ENCODE peak calls at places on chromosomes 12 and 14, in seven cellular contexts. D, N, Q, J, I, X and B are unnamed samples.
A peak's percentile ranks its signal among the peaks of the same experiment; 100 is the strongest.

GRCh38 chr12:14554281-14555008 is 13.2 kb downstream of the PLBD1 start:
- DNase-seq in D (peak; percentile 88), N (peak; percentile 69), Q (no peak), J (peak; percentile 81), I (no peak), X (no peak), B (peak; percentile 81)

GRCh38 chr14:60563113-60563512 is 54.2 kb downstream of the SIX6 start:
- DNase-seq in D (no peak), N (no peak), Q (no peak), J (no peak), I (peak; percentile 74), X (no peak), B (no peak)

GRCh38 chr12:46209914-46210834 is 58.7 kb downstream of the SLC38A1 start:
- DNase-seq in D (peak; percentile 24), N (no peak), Q (no peak), J (peak; percentile 25), I (no peak), X (no peak), B (no peak)

GRCh38 chr12:57692500-57692899 is 1.4 kb upstream of the OS9 start:
- DNase-seq in D (no peak), N (no peak), Q (no peak), J (no peak), I (no peak), X (no peak), B (no peak)

GRCh38 chr14:54177009-54177408 is 219.8 kb upstream of the CDKN3 start:
- DNase-seq in D (no peak), N (no peak), Q (no peak), J (no peak), I (no peak), X (no peak), B (no peak)

GRCh38 chr12:84969226-84969625 is 56.6 kb upstream of the SLC6A15 start:
- DNase-seq in D (no peak), N (no peak), Q (no peak), J (no peak), I (no peak), X (no peak), B (no peak)

GRCh38 chr12:104555650-104556049 is 98.9 kb downstream of the CHST11 start:
- DNase-seq in D (no peak), N (no peak), Q (no peak), J (no peak), I (no peak), X (no peak), B (no peak)

GRCh38 chr12:104115587-104115975 is 22.4 kb downstream of the NFYB start:
- DNase-seq in D (no peak), N (no peak), Q (no peak), J (no peak), I (no peak), X (no peak), B (no peak)

GRCh38 chr12:94427520-94428381 is 31.9 kb downstream of the CEP83 start:
- DNase-seq in D (peak; percentile 52), N (no peak), Q (no peak), J (no peak), I (peak; percentile 82), X (peak; percentile 86), B (no peak)

GRCh38 chr14:24784981-24785380 is 151.0 kb upstream of the GZMB start:
- DNase-seq in D (no peak), N (no peak), Q (no peak), J (no peak), I (no peak), X (no peak), B (no peak)

GRCh38 chr12:65810036-65810435 is 14.2 kb upstream of the HMGA2 start:
- DNase-seq in D (no peak), N (no peak), Q (no peak), J (no peak), I (peak; percentile 37), X (no peak), B (no peak)

GRCh38 chr14:81268016-81268416 is 47.3 kb upstream of the GTF2A1 start:
- DNase-seq in D (no peak), N (no peak), Q (no peak), J (no peak), I (peak; percentile 1), X (no peak), B (no peak)

GRCh38 chr12:79156846-79157463 is 292.4 kb downstream of the SYT1 start:
- DNase-seq in D (no peak), N (no peak), Q (no peak), J (no peak), I (no peak), X (no peak), B (no peak)

GRCh38 chr12:11584213-11584855 is 65.1 kb upstream of the ETV6 start:
- DNase-seq in D (no peak), N (no peak), Q (no peak), J (no peak), I (no peak), X (no peak), B (no peak)

GRCh38 chr12:1918081-1918874 is at the start of gene CACNA2D4:
- DNase-seq in D (no peak), N (no peak), Q (peak; percentile 34), J (no peak), I (no peak), X (peak; percentile 3), B (no peak)

DNA sequence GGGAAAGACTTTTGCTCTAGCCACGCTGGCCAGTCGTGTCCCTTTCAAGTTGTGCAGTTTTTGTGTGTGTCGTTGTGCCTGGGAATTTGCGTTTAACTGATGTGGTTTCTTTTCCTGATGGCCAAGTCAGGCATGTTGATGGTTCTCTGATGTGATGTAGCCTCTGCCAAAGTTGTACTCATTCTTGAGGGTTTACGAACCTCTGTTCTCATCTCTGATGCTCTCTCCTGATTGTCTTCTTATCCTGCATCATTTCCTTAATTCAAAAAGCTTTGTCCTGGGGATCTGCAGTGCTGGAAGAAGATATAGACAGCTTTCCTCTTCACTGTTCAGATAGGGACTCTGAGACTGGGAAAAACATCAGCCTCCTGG is 25.4 kb downstream of the CD9 start:
- DNase-seq in D (no peak), N (no peak), Q (no peak), J (no peak), I (no peak), X (no peak), B (no peak)
- H3K27ac ChIP-seq in D (peak overlapping the region; percentile 85), N (peak overlapping the region; percentile 25), Q (no peak overlapping the region), J (peak overlapping the region; percentile 83), I (no peak overlapping the region), X (peak overlapping the region; percentile 83), B (peak overlapping the region; percentile 92)

DNA sequence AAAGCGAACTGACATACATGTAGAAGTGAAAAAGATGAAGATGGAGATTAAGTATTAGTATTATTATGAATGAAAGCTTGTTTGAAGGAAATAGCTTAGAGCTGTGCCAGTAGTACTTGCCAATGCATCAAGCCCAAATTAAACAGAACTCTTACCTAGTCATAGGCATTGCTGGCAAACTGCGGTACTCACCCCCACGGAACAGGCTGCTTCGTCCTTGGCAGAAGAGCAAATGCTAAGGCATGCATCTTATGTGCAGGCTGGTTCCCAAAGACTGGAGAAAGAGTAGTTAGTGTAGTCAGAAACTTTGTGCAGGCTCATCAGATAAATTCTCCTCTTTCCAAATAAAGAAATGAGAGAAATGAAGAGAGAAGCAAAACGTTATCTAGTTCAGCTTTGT is 134.8 kb downstream of the CCDC59 start:
- DNase-seq in D (no peak), N (no peak), Q (no peak), J (no peak), I (no peak), X (no peak), B (no peak)
- H3K27ac ChIP-seq in D (no peak overlapping the region), N (no peak overlapping the region), Q (no peak overlapping the region), J (no peak overlapping the region), I (no peak overlapping the region), X (no peak overlapping the region), B (no peak overlapping the region)

GRCh38 chr12:121388421-121388981 is 11.4 kb upstream of the RNF34 start:
- DNase-seq in D (no peak), N (no peak), Q (no peak), J (no peak), I (peak; percentile 94), X (no peak), B (no peak)

GRCh38 chr12:121390856-121391255 is 9.1 kb upstream of the RNF34 start:
- DNase-seq in D (no peak), N (no peak), Q (no peak), J (no peak), I (no peak), X (no peak), B (no peak)

GRCh38 chr12:121392325-121392716 is 7.6 kb upstream of the RNF34 start:
- DNase-seq in D (no peak), N (no peak), Q (no peak), J (no peak), I (no peak), X (no peak), B (no peak)

GRCh38 chr12:121397521-121397920 is 2.4 kb upstream of the RNF34 start:
- DNase-seq in D (no peak), N (no peak), Q (no peak), J (no peak), I (no peak), X (no peak), B (no peak)

GRCh38 chr12:121391619-121392324 is 8.1 kb upstream of the RNF34 start:
- DNase-seq in D (no peak), N (no peak), Q (no peak), J (no peak), I (peak; percentile 61), X (no peak), B (peak; percentile 23)
- H3K27ac ChIP-seq in D (no peak overlapping the region), N (no peak overlapping the region), Q (no peak overlapping the region), J (no peak overlapping the region), I (no peak overlapping the region), X (no peak overlapping the region), B (no peak overlapping the region)

GRCh38 chr12:15829255-15829654 is 40.1 kb upstream of the EPS8 start:
- DNase-seq in D (no peak), N (no peak), Q (no peak), J (no peak), I (no peak), X (no peak), B (no peak)

GRCh38 chr12:15827136-15827535 is 37.9 kb upstream of the EPS8 start:
- DNase-seq in D (no peak), N (no peak), Q (no peak), J (no peak), I (no peak), X (no peak), B (no peak)

GRCh38 chr12:15831315-15831993 is 42.3 kb upstream of the EPS8 start:
- DNase-seq in D (no peak), N (no peak), Q (no peak), J (no peak), I (no peak), X (no peak), B (no peak)

GRCh38 chr12:15830538-15830937 is 41.4 kb upstream of the EPS8 start:
- DNase-seq in D (no peak), N (no peak), Q (no peak), J (no peak), I (peak; percentile 82), X (no peak), B (no peak)

DNA sequence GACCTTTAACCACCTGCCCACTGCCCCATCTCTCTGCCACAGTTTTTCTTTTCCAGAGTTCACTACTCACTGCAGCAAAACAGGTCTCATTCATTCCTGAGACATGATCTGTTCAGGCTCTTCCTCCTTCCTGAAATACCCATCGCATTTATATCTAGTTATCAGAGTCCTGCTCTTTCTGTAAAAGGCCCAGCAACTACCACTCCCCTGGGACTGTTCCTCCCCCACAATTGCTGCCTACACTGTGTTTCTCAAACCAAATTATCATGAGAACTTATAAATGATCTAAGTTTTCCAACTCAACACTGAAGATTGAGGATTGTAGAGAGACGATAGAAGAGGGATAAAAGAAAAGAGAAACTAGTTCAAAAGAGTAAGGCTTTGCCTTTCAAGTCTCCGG is 40.8 kb upstream of the EPS8 start:
- DNase-seq in D (peak; percentile 16), N (no peak), Q (no peak), J (no peak), I (peak; percentile 61), X (no peak), B (no peak)
- H3K27ac ChIP-seq in D (no peak overlapping the region), N (no peak overlapping the region), Q (no peak overlapping the region), J (no peak overlapping the region), I (peak overlapping the region; percentile 19), X (no peak overlapping the region), B (peak overlapping the region; percentile 63)